ENCODE peak calls at places on chromosome 6, in nine cellular contexts. M is CD8-positive, alpha-beta memory T cell; K is HEK293T; J is activated CD4-positive, alpha-beta T cell treated with anti-CD3 and anti-CD28 coated beads, Interleukin-2, amount 50 U/mL, for 24 hours; X is K562; Y is RCC 7860; C is SK-N-SH; F is lower lobe of right lung; I is EL. D is an unnamed sample.

GRCh38 chr6:37576336-37576737 is 76.6 kb upstream of the CCDC167 start:
- DNase-seq in Y (peak), X (peak), J (no peak), M (no peak), I (peak), C (no peak), F (no peak), K (no peak), D (no peak)

GRCh38 chr6:126140015-126140414 is 153.7 kb downstream of the TRMT11 start:
- DNase-seq in K (no peak), F (no peak), J (no peak), X (no peak), I (no peak), C (no peak), M (no peak), Y (no peak), D (no peak)

GRCh38 chr6:4270799-4271198 is 135.4 kb upstream of the ECI2 start:
- DNase-seq in F (no peak), J (no peak), X (no peak), Y (no peak), I (peak), C (no peak), M (no peak), K (no peak), D (no peak)

GRCh38 chr6:115934145-115934544 is 126.5 kb downstream of the FRK start:
- DNase-seq in I (no peak), C (no peak), F (no peak), Y (no peak), M (no peak), X (no peak), K (no peak), J (no peak), D (no peak)

GRCh38 chr6:101666256-101666655 is 272.7 kb downstream of the GRIK2 start:
- DNase-seq in F (no peak), J (no peak), M (no peak), K (no peak), I (peak), X (no peak), C (no peak), Y (peak), D (no peak)

GRCh38 chr6:46293641-46294316 is 123.0 kb upstream of the ENPP5 start:
- DNase-seq in J (no peak), K (no peak), Y (no peak), X (no peak), F (no peak), I (no peak), M (no peak), C (no peak), D (no peak)

GRCh38 chr6:105069821-105070445 is 109.9 kb downstream of the POPDC3 start:
- DNase-seq in X (no peak), J (no peak), C (no peak), I (peak), F (no peak), K (no peak), Y (no peak), M (no peak), D (no peak)

GRCh38 chr6:56637640-56638039 is 5.0 kb downstream of the DST start:
- DNase-seq in F (no peak), J (no peak), C (peak), K (peak), X (peak), Y (peak), I (peak), M (no peak), D (peak)

GRCh38 chr6:161215193-161215592 is 58.7 kb downstream of the AGPAT4 start:
- DNase-seq in Y (peak), J (no peak), K (no peak), C (no peak), M (no peak), X (peak), I (peak), F (no peak), D (no peak)

GRCh38 chr6:155120034-155120433 is 124.9 kb downstream of the TIAM2 start:
- DNase-seq in F (no peak), K (no peak), Y (no peak), X (no peak), J (no peak), C (no peak), I (peak), M (no peak), D (peak)

GRCh38 chr6:110446405-110446804 is 30.0 kb downstream of the SLC22A16 start:
- DNase-seq in J (no peak), F (no peak), M (no peak), X (no peak), K (no peak), Y (no peak), C (no peak), I (no peak), D (no peak)

GRCh38 chr6:12137480-12137879 is 125.4 kb downstream of the HIVEP1 start:
- DNase-seq in C (no peak), Y (no peak), K (no peak), F (no peak), M (no peak), J (no peak), X (peak), I (peak), D (no peak)

GRCh38 chr6:24472181-24472580 is 17.2 kb downstream of the GPLD1 start:
- DNase-seq in M (no peak), J (no peak), Y (no peak), X (no peak), K (no peak), C (no peak), I (no peak), F (no peak), D (no peak)

GRCh38 chr6:1131285-1132079 is 180.4 kb upstream of the FOXQ1 start:
- DNase-seq in I (peak), J (no peak), C (no peak), K (no peak), F (no peak), X (no peak), M (no peak), Y (peak), D (peak)

GRCh38 chr6:148109732-148110131 is 232.9 kb upstream of the SASH1 start:
- DNase-seq in C (no peak), I (no peak), K (no peak), M (no peak), X (peak), J (no peak), Y (no peak), F (peak), D (no peak)

GRCh38 chr6:15443119-15443518 is 197.2 kb downstream of the JARID2 start:
- DNase-seq in C (no peak), M (no peak), X (peak), F (no peak), I (peak), Y (peak), K (no peak), J (no peak), D (no peak)

GRCh38 chr6:63527658-63528514 is 44.4 kb upstream of the LOC128125822 start:
- DNase-seq in K (no peak), F (no peak), J (no peak), X (no peak), Y (peak), C (no peak), I (peak), M (no peak), D (no peak)

GRCh38 chr6:166944666-166945256 is 11.6 kb downstream of the RNASET2 start:
- DNase-seq in X (no peak), Y (no peak), F (no peak), K (no peak), J (no peak), C (no peak), M (no peak), I (no peak), D (no peak)

GRCh38 chr6:22189946-22190345 is 106.9 kb downstream of the PRL start:
- DNase-seq in K (no peak), X (no peak), J (no peak), C (no peak), F (no peak), Y (no peak), M (no peak), I (no peak), D (no peak)

GRCh38 chr6:72589096-72589495 is 32.8 kb upstream of the KCNQ5 start:
- DNase-seq in I (no peak), Y (no peak), C (no peak), X (no peak), J (no peak), K (no peak), F (no peak), M (no peak), D (no peak)

GRCh38 chr6:107539409-107539808 is 49.5 kb downstream of the SOBP start:
- DNase-seq in X (peak), K (no peak), I (peak), J (no peak), F (no peak), Y (peak), M (no peak), C (peak), D (peak)

GRCh38 chr6:5468586-5468985 is 207.3 kb downstream of the FARS2 start:
- DNase-seq in Y (no peak), X (no peak), J (no peak), F (no peak), M (no peak), K (no peak), C (no peak), I (peak), D (no peak)

GRCh38 chr6:109961666-109962065 is 16.4 kb upstream of the GPR6 start:
- DNase-seq in X (no peak), M (no peak), K (no peak), C (no peak), I (peak), Y (peak), F (no peak), J (no peak), D (no peak)

GRCh38 chr6:15546591-15546990 is 116.2 kb downstream of the DTNBP1 start:
- DNase-seq in I (no peak), M (no peak), K (no peak), J (no peak), C (no peak), Y (no peak), F (no peak), X (no peak), D (no peak)

GRCh38 chr6:155040154-155040553 is 45.0 kb downstream of the TIAM2 start:
- DNase-seq in K (no peak), X (no peak), J (no peak), F (no peak), Y (no peak), I (no peak), C (peak), M (no peak), D (no peak)

GRCh38 chr6:139370707-139371345 is 3.6 kb downstream of the CITED2 start:
- DNase-seq in M (no peak), F (no peak), K (no peak), I (peak), Y (no peak), X (no peak), J (no peak), C (no peak), D (no peak)

GRCh38 chr6:132797975-132798819 is at the start of gene SLC18B1:
- DNase-seq in Y (no peak), C (peak), M (peak), J (peak), X (peak), K (peak), I (peak), F (peak), D (peak)

GRCh38 chr6:68533339-68533795 is 101.7 kb upstream of the ADGRB3 start:
- DNase-seq in C (no peak), Y (no peak), I (no peak), X (no peak), F (peak), K (no peak), J (no peak), M (no peak), D (no peak)

GRCh38 chr6:150800596-150801310 is 64.7 kb upstream of the MTHFD1L start:
- DNase-seq in C (no peak), F (no peak), K (no peak), Y (no peak), I (no peak), X (no peak), M (no peak), J (no peak), D (no peak)

GRCh38 chr6:157278171-157278570 is 45.1 kb downstream of the TMEM242 start:
- DNase-seq in I (no peak), J (no peak), X (no peak), C (no peak), F (no peak), M (no peak), K (no peak), Y (no peak), D (no peak)

GRCh38 chr6:121596441-121596840 is 161.0 kb downstream of the GJA1 start:
- DNase-seq in J (no peak), F (no peak), Y (no peak), I (no peak), M (no peak), C (no peak), X (no peak), K (no peak), D (no peak)

GRCh38 chr6:329888-330691 is 37.8 kb downstream of the DUSP22 start:
- DNase-seq in C (peak), K (peak), M (no peak), Y (no peak), X (peak), J (no peak), F (peak), I (no peak), D (no peak)

GRCh38 chr6:22732186-22732970 is 163.0 kb downstream of the HDGFL1 start:
- DNase-seq in K (no peak), C (no peak), M (no peak), Y (no peak), F (no peak), J (no peak), X (no peak), I (no peak), D (no peak)

GRCh38 chr6:22247916-22248482 is 48.8 kb downstream of the PRL start:
- DNase-seq in F (no peak), Y (no peak), K (no peak), M (no peak), X (no peak), C (no peak), J (no peak), I (no peak), D (no peak)

GRCh38 chr6:118579786-118580185 is 31.7 kb downstream of the PLN start:
- DNase-seq in F (no peak), K (no peak), Y (no peak), I (no peak), M (no peak), X (no peak), J (no peak), C (no peak), D (no peak)

GRCh38 chr6:53938810-53939209 is 144.0 kb downstream of the LRRC1 start:
- DNase-seq in X (no peak), K (no peak), I (no peak), M (no peak), C (no peak), J (no peak), F (no peak), Y (no peak), D (no peak)

GRCh38 chr6:138948780-138949179 is 39.3 kb downstream of the REPS1 start:
- DNase-seq in C (no peak), F (no peak), Y (no peak), M (no peak), X (no peak), I (no peak), J (no peak), K (no peak), D (no peak)

GRCh38 chr6:129050086-129050485 is 167.1 kb downstream of the LAMA2 start:
- DNase-seq in I (peak), C (no peak), K (no peak), F (no peak), M (no peak), J (no peak), X (no peak), Y (no peak), D (no peak)

GRCh38 chr6:2940851-2941250 is 30.5 kb downstream of the SERPINB6 start:
- DNase-seq in J (no peak), I (no peak), F (no peak), M (no peak), K (no peak), Y (no peak), C (no peak), X (no peak), D (no peak)